ENCODE peak calls at places on chromosomes 5 and 9, in seven cellular contexts. One of them, this sample, is unnamed.

GRCh38 chr9:134294228-134295071 is 31.8 kb upstream of the RXRA start:
- DNase-seq in stimulated activated CD8-positive, alpha-beta memory T cell treated with anti-CD3 and anti-CD28 coated beads, Interleukin-15, amount 100 ng/mL, for 24 hours: no peak
- DNase-seq in AG04449: no peak
- DNase-seq in stimulated activated CD4-positive, alpha-beta T cell treated with anti-CD3 and anti-CD28 coated beads, Interleukin-4, amount 100 ng/mL, for 4 hours: no peak
- DNase-seq in testis: peak; percentile 30
- DNase-seq in hippocampal formation: no peak
- DNase-seq in left cardiac atrium: peak; percentile 65
- DNase-seq in this sample: no peak

GRCh38 chr5:24621809-24622208 is 23.0 kb downstream of the CDH10 start:
- DNase-seq in testis: no peak
- DNase-seq in AG04449: no peak
- DNase-seq in stimulated activated CD8-positive, alpha-beta memory T cell treated with anti-CD3 and anti-CD28 coated beads, Interleukin-15, amount 100 ng/mL, for 24 hours: no peak
- DNase-seq in stimulated activated CD4-positive, alpha-beta T cell treated with anti-CD3 and anti-CD28 coated beads, Interleukin-4, amount 100 ng/mL, for 4 hours: no peak
- DNase-seq in hippocampal formation: no peak
- DNase-seq in left cardiac atrium: peak; percentile 51
- DNase-seq in this sample: no peak

GRCh38 chr5:116658830-116659229 is 84.2 kb upstream of the SEMA6A start:
- DNase-seq in left cardiac atrium: no peak
- DNase-seq in AG04449: no peak
- DNase-seq in stimulated activated CD8-positive, alpha-beta memory T cell treated with anti-CD3 and anti-CD28 coated beads, Interleukin-15, amount 100 ng/mL, for 24 hours: no peak
- DNase-seq in stimulated activated CD4-positive, alpha-beta T cell treated with anti-CD3 and anti-CD28 coated beads, Interleukin-4, amount 100 ng/mL, for 4 hours: no peak
- DNase-seq in testis: no peak
- DNase-seq in hippocampal formation: no peak
- DNase-seq in this sample: no peak

GRCh38 chr9:21505425-21506179 is 23.5 kb upstream of the IFNE start:
- DNase-seq in left cardiac atrium: no peak
- DNase-seq in testis: no peak
- DNase-seq in AG04449: no peak
- DNase-seq in stimulated activated CD8-positive, alpha-beta memory T cell treated with anti-CD3 and anti-CD28 coated beads, Interleukin-15, amount 100 ng/mL, for 24 hours: no peak
- DNase-seq in hippocampal formation: no peak
- DNase-seq in stimulated activated CD4-positive, alpha-beta T cell treated with anti-CD3 and anti-CD28 coated beads, Interleukin-4, amount 100 ng/mL, for 4 hours: no peak
- DNase-seq in this sample: no peak

GRCh38 chr5:141876628-141877477 is 1.4 kb downstream of the PCDH1 start:
- DNase-seq in stimulated activated CD4-positive, alpha-beta T cell treated with anti-CD3 and anti-CD28 coated beads, Interleukin-4, amount 100 ng/mL, for 4 hours: no peak
- DNase-seq in testis: peak; percentile 15
- DNase-seq in hippocampal formation: no peak
- DNase-seq in AG04449: no peak
- DNase-seq in left cardiac atrium: no peak
- DNase-seq in stimulated activated CD8-positive, alpha-beta memory T cell treated with anti-CD3 and anti-CD28 coated beads, Interleukin-15, amount 100 ng/mL, for 24 hours: no peak
- DNase-seq in this sample: no peak

GRCh38 chr9:129206401-129206800 is 28.3 kb upstream of the IER5L start:
- DNase-seq in stimulated activated CD4-positive, alpha-beta T cell treated with anti-CD3 and anti-CD28 coated beads, Interleukin-4, amount 100 ng/mL, for 4 hours: no peak
- DNase-seq in hippocampal formation: no peak
- DNase-seq in AG04449: no peak
- DNase-seq in left cardiac atrium: no peak
- DNase-seq in stimulated activated CD8-positive, alpha-beta memory T cell treated with anti-CD3 and anti-CD28 coated beads, Interleukin-15, amount 100 ng/mL, for 24 hours: no peak
- DNase-seq in testis: no peak
- DNase-seq in this sample: no peak

GRCh38 chr5:66882592-66883227 is 286.5 kb downstream of the MAST4 start:
- DNase-seq in testis: no peak
- DNase-seq in AG04449: no peak
- DNase-seq in stimulated activated CD8-positive, alpha-beta memory T cell treated with anti-CD3 and anti-CD28 coated beads, Interleukin-15, amount 100 ng/mL, for 24 hours: no peak
- DNase-seq in hippocampal formation: no peak
- DNase-seq in stimulated activated CD4-positive, alpha-beta T cell treated with anti-CD3 and anti-CD28 coated beads, Interleukin-4, amount 100 ng/mL, for 4 hours: no peak
- DNase-seq in left cardiac atrium: no peak
- DNase-seq in this sample: no peak

GRCh38 chr5:64869419-64869818 is 100.7 kb downstream of the CWC27 start:
- DNase-seq in stimulated activated CD4-positive, alpha-beta T cell treated with anti-CD3 and anti-CD28 coated beads, Interleukin-4, amount 100 ng/mL, for 4 hours: no peak
- DNase-seq in left cardiac atrium: no peak
- DNase-seq in AG04449: peak; percentile 29
- DNase-seq in stimulated activated CD8-positive, alpha-beta memory T cell treated with anti-CD3 and anti-CD28 coated beads, Interleukin-15, amount 100 ng/mL, for 24 hours: no peak
- DNase-seq in testis: no peak
- DNase-seq in hippocampal formation: no peak
- DNase-seq in this sample: no peak

GRCh38 chr5:134438641-134439621 is 27.2 kb upstream of the CDKN2AIPNL start:
- DNase-seq in hippocampal formation: no peak
- DNase-seq in stimulated activated CD4-positive, alpha-beta T cell treated with anti-CD3 and anti-CD28 coated beads, Interleukin-4, amount 100 ng/mL, for 4 hours: no peak
- DNase-seq in stimulated activated CD8-positive, alpha-beta memory T cell treated with anti-CD3 and anti-CD28 coated beads, Interleukin-15, amount 100 ng/mL, for 24 hours: no peak
- DNase-seq in left cardiac atrium: peak; percentile 84
- DNase-seq in AG04449: peak; percentile 94
- DNase-seq in testis: peak; percentile 69
- DNase-seq in this sample: no peak

GRCh38 chr5:10555134-10555733 is 8.6 kb upstream of the ANKRD33B start:
- DNase-seq in stimulated activated CD8-positive, alpha-beta memory T cell treated with anti-CD3 and anti-CD28 coated beads, Interleukin-15, amount 100 ng/mL, for 24 hours: no peak
- DNase-seq in testis: no peak
- DNase-seq in left cardiac atrium: no peak
- DNase-seq in hippocampal formation: no peak
- DNase-seq in stimulated activated CD4-positive, alpha-beta T cell treated with anti-CD3 and anti-CD28 coated beads, Interleukin-4, amount 100 ng/mL, for 4 hours: no peak
- DNase-seq in AG04449: no peak
- DNase-seq in this sample: no peak

GRCh38 chr5:173229381-173229959 is 5.5 kb downstream of the NKX2-5 start:
- DNase-seq in stimulated activated CD4-positive, alpha-beta T cell treated with anti-CD3 and anti-CD28 coated beads, Interleukin-4, amount 100 ng/mL, for 4 hours: no peak
- DNase-seq in AG04449: no peak
- DNase-seq in left cardiac atrium: no peak
- DNase-seq in stimulated activated CD8-positive, alpha-beta memory T cell treated with anti-CD3 and anti-CD28 coated beads, Interleukin-15, amount 100 ng/mL, for 24 hours: no peak
- DNase-seq in testis: peak; percentile 16
- DNase-seq in hippocampal formation: no peak
- DNase-seq in this sample: no peak

GRCh38 chr5:157189223-157189622 is 8.6 kb downstream of the ITK start:
- DNase-seq in stimulated activated CD4-positive, alpha-beta T cell treated with anti-CD3 and anti-CD28 coated beads, Interleukin-4, amount 100 ng/mL, for 4 hours: no peak
- DNase-seq in left cardiac atrium: no peak
- DNase-seq in stimulated activated CD8-positive, alpha-beta memory T cell treated with anti-CD3 and anti-CD28 coated beads, Interleukin-15, amount 100 ng/mL, for 24 hours: no peak
- DNase-seq in AG04449: no peak
- DNase-seq in hippocampal formation: no peak
- DNase-seq in testis: no peak
- DNase-seq in this sample: no peak

GRCh38 chr9:2613730-2614271 is 7.8 kb upstream of the VLDLR start:
- DNase-seq in stimulated activated CD4-positive, alpha-beta T cell treated with anti-CD3 and anti-CD28 coated beads, Interleukin-4, amount 100 ng/mL, for 4 hours: no peak
- DNase-seq in stimulated activated CD8-positive, alpha-beta memory T cell treated with anti-CD3 and anti-CD28 coated beads, Interleukin-15, amount 100 ng/mL, for 24 hours: no peak
- DNase-seq in AG04449: no peak
- DNase-seq in left cardiac atrium: no peak
- DNase-seq in testis: no peak
- DNase-seq in hippocampal formation: no peak
- DNase-seq in this sample: no peak

GRCh38 chr5:167623354-167623753 is 668.1 kb upstream of the WWC1 start:
- DNase-seq in stimulated activated CD8-positive, alpha-beta memory T cell treated with anti-CD3 and anti-CD28 coated beads, Interleukin-15, amount 100 ng/mL, for 24 hours: no peak
- DNase-seq in stimulated activated CD4-positive, alpha-beta T cell treated with anti-CD3 and anti-CD28 coated beads, Interleukin-4, amount 100 ng/mL, for 4 hours: no peak
- DNase-seq in hippocampal formation: no peak
- DNase-seq in testis: no peak
- DNase-seq in AG04449: no peak
- DNase-seq in left cardiac atrium: no peak
- DNase-seq in this sample: no peak

GRCh38 chr5:172149073-172149472 is 39.0 kb downstream of the STK10 start:
- DNase-seq in left cardiac atrium: no peak
- DNase-seq in AG04449: peak; percentile 47
- DNase-seq in testis: no peak
- DNase-seq in stimulated activated CD8-positive, alpha-beta memory T cell treated with anti-CD3 and anti-CD28 coated beads, Interleukin-15, amount 100 ng/mL, for 24 hours: no peak
- DNase-seq in stimulated activated CD4-positive, alpha-beta T cell treated with anti-CD3 and anti-CD28 coated beads, Interleukin-4, amount 100 ng/mL, for 4 hours: no peak
- DNase-seq in hippocampal formation: no peak
- DNase-seq in this sample: no peak

GRCh38 chr9:96317335-96317980 is 15.5 kb upstream of the HSD17B3 start:
- DNase-seq in testis: peak; percentile 80
- DNase-seq in stimulated activated CD4-positive, alpha-beta T cell treated with anti-CD3 and anti-CD28 coated beads, Interleukin-4, amount 100 ng/mL, for 4 hours: peak; percentile 18
- DNase-seq in stimulated activated CD8-positive, alpha-beta memory T cell treated with anti-CD3 and anti-CD28 coated beads, Interleukin-15, amount 100 ng/mL, for 24 hours: peak; percentile 31
- DNase-seq in hippocampal formation: peak; percentile 48
- DNase-seq in left cardiac atrium: peak; percentile 27
- DNase-seq in AG04449: peak; percentile 19
- DNase-seq in this sample: peak; percentile 25

GRCh38 chr5:181064987-181065386 is 24.9 kb downstream of the BTNL9 start:
- DNase-seq in stimulated activated CD4-positive, alpha-beta T cell treated with anti-CD3 and anti-CD28 coated beads, Interleukin-4, amount 100 ng/mL, for 4 hours: no peak
- DNase-seq in stimulated activated CD8-positive, alpha-beta memory T cell treated with anti-CD3 and anti-CD28 coated beads, Interleukin-15, amount 100 ng/mL, for 24 hours: no peak
- DNase-seq in left cardiac atrium: no peak
- DNase-seq in testis: no peak
- DNase-seq in hippocampal formation: no peak
- DNase-seq in AG04449: no peak
- DNase-seq in this sample: no peak

GRCh38 chr5:54774281-54775171 is 210.9 kb downstream of the ESM1 start:
- DNase-seq in hippocampal formation: no peak
- DNase-seq in stimulated activated CD4-positive, alpha-beta T cell treated with anti-CD3 and anti-CD28 coated beads, Interleukin-4, amount 100 ng/mL, for 4 hours: no peak
- DNase-seq in stimulated activated CD8-positive, alpha-beta memory T cell treated with anti-CD3 and anti-CD28 coated beads, Interleukin-15, amount 100 ng/mL, for 24 hours: no peak
- DNase-seq in testis: peak; percentile 25
- DNase-seq in AG04449: no peak
- DNase-seq in left cardiac atrium: peak; percentile 88
- DNase-seq in this sample: no peak

GRCh38 chr5:9174446-9174845 is 371.4 kb downstream of the SEMA5A start:
- DNase-seq in hippocampal formation: no peak
- DNase-seq in left cardiac atrium: no peak
- DNase-seq in testis: no peak
- DNase-seq in AG04449: no peak
- DNase-seq in stimulated activated CD8-positive, alpha-beta memory T cell treated with anti-CD3 and anti-CD28 coated beads, Interleukin-15, amount 100 ng/mL, for 24 hours: no peak
- DNase-seq in stimulated activated CD4-positive, alpha-beta T cell treated with anti-CD3 and anti-CD28 coated beads, Interleukin-4, amount 100 ng/mL, for 4 hours: no peak
- DNase-seq in this sample: no peak

GRCh38 chr9:692636-693459 is 148.6 kb upstream of the DMRT1 start:
- DNase-seq in stimulated activated CD4-positive, alpha-beta T cell treated with anti-CD3 and anti-CD28 coated beads, Interleukin-4, amount 100 ng/mL, for 4 hours: no peak
- DNase-seq in AG04449: no peak
- DNase-seq in testis: no peak
- DNase-seq in hippocampal formation: peak; percentile 47
- DNase-seq in stimulated activated CD8-positive, alpha-beta memory T cell treated with anti-CD3 and anti-CD28 coated beads, Interleukin-15, amount 100 ng/mL, for 24 hours: no peak
- DNase-seq in left cardiac atrium: no peak
- DNase-seq in this sample: no peak

GRCh38 chr9:7177383-7177782 is 419.6 kb downstream of the KDM4C start:
- DNase-seq in testis: no peak
- DNase-seq in hippocampal formation: no peak
- DNase-seq in stimulated activated CD4-positive, alpha-beta T cell treated with anti-CD3 and anti-CD28 coated beads, Interleukin-4, amount 100 ng/mL, for 4 hours: no peak
- DNase-seq in AG04449: no peak
- DNase-seq in left cardiac atrium: no peak
- DNase-seq in stimulated activated CD8-positive, alpha-beta memory T cell treated with anti-CD3 and anti-CD28 coated beads, Interleukin-15, amount 100 ng/mL, for 24 hours: no peak
- DNase-seq in this sample: no peak

GRCh38 chr5:5340206-5340729 is 82.2 kb upstream of the ICE1 start:
- DNase-seq in AG04449: peak; percentile 93
- DNase-seq in stimulated activated CD4-positive, alpha-beta T cell treated with anti-CD3 and anti-CD28 coated beads, Interleukin-4, amount 100 ng/mL, for 4 hours: no peak
- DNase-seq in stimulated activated CD8-positive, alpha-beta memory T cell treated with anti-CD3 and anti-CD28 coated beads, Interleukin-15, amount 100 ng/mL, for 24 hours: no peak
- DNase-seq in left cardiac atrium: peak; percentile 68
- DNase-seq in hippocampal formation: no peak
- DNase-seq in testis: peak; percentile 52
- DNase-seq in this sample: no peak

GRCh38 chr5:103624748-103625147 is 62.2 kb upstream of the NUDT12 start:
- DNase-seq in testis: no peak
- DNase-seq in left cardiac atrium: peak; percentile 21
- DNase-seq in stimulated activated CD4-positive, alpha-beta T cell treated with anti-CD3 and anti-CD28 coated beads, Interleukin-4, amount 100 ng/mL, for 4 hours: no peak
- DNase-seq in hippocampal formation: no peak
- DNase-seq in AG04449: no peak
- DNase-seq in stimulated activated CD8-positive, alpha-beta memory T cell treated with anti-CD3 and anti-CD28 coated beads, Interleukin-15, amount 100 ng/mL, for 24 hours: no peak
- DNase-seq in this sample: no peak

GRCh38 chr9:102985162-102985900 is 9.8 kb upstream of the CYLC2 start:
- DNase-seq in testis: no peak
- DNase-seq in left cardiac atrium: no peak
- DNase-seq in stimulated activated CD8-positive, alpha-beta memory T cell treated with anti-CD3 and anti-CD28 coated beads, Interleukin-15, amount 100 ng/mL, for 24 hours: no peak
- DNase-seq in stimulated activated CD4-positive, alpha-beta T cell treated with anti-CD3 and anti-CD28 coated beads, Interleukin-4, amount 100 ng/mL, for 4 hours: no peak
- DNase-seq in hippocampal formation: no peak
- DNase-seq in AG04449: no peak
- DNase-seq in this sample: no peak

GRCh38 chr9:23586906-23587305 is 239.1 kb downstream of the ELAVL2 start:
- DNase-seq in left cardiac atrium: no peak
- DNase-seq in stimulated activated CD8-positive, alpha-beta memory T cell treated with anti-CD3 and anti-CD28 coated beads, Interleukin-15, amount 100 ng/mL, for 24 hours: no peak
- DNase-seq in stimulated activated CD4-positive, alpha-beta T cell treated with anti-CD3 and anti-CD28 coated beads, Interleukin-4, amount 100 ng/mL, for 4 hours: no peak
- DNase-seq in testis: no peak
- DNase-seq in hippocampal formation: no peak
- DNase-seq in AG04449: no peak
- DNase-seq in this sample: no peak

GRCh38 chr5:166505546-166505945 is 1785.9 kb upstream of the WWC1 start:
- DNase-seq in AG04449: no peak
- DNase-seq in stimulated activated CD8-positive, alpha-beta memory T cell treated with anti-CD3 and anti-CD28 coated beads, Interleukin-15, amount 100 ng/mL, for 24 hours: no peak
- DNase-seq in testis: peak; percentile 70
- DNase-seq in left cardiac atrium: no peak
- DNase-seq in stimulated activated CD4-positive, alpha-beta T cell treated with anti-CD3 and anti-CD28 coated beads, Interleukin-4, amount 100 ng/mL, for 4 hours: no peak
- DNase-seq in hippocampal formation: no peak
- DNase-seq in this sample: no peak

GRCh38 chr9:15293727-15294405 is 13.2 kb downstream of the TTC39B start:
- DNase-seq in stimulated activated CD4-positive, alpha-beta T cell treated with anti-CD3 and anti-CD28 coated beads, Interleukin-4, amount 100 ng/mL, for 4 hours: no peak
- DNase-seq in hippocampal formation: no peak
- DNase-seq in left cardiac atrium: no peak
- DNase-seq in AG04449: no peak
- DNase-seq in stimulated activated CD8-positive, alpha-beta memory T cell treated with anti-CD3 and anti-CD28 coated beads, Interleukin-15, amount 100 ng/mL, for 24 hours: no peak
- DNase-seq in testis: no peak
- DNase-seq in this sample: no peak

GRCh38 chr9:120914953-120915352 is 11.6 kb downstream of the TRAF1 start:
- DNase-seq in testis: no peak
- DNase-seq in left cardiac atrium: no peak
- DNase-seq in AG04449: no peak
- DNase-seq in hippocampal formation: no peak
- DNase-seq in stimulated activated CD8-positive, alpha-beta memory T cell treated with anti-CD3 and anti-CD28 coated beads, Interleukin-15, amount 100 ng/mL, for 24 hours: no peak
- DNase-seq in stimulated activated CD4-positive, alpha-beta T cell treated with anti-CD3 and anti-CD28 coated beads, Interleukin-4, amount 100 ng/mL, for 4 hours: no peak
- DNase-seq in this sample: no peak

GRCh38 chr5:132808866-132809265 is 4.2 kb upstream of the SOWAHA start:
- DNase-seq in stimulated activated CD4-positive, alpha-beta T cell treated with anti-CD3 and anti-CD28 coated beads, Interleukin-4, amount 100 ng/mL, for 4 hours: no peak
- DNase-seq in stimulated activated CD8-positive, alpha-beta memory T cell treated with anti-CD3 and anti-CD28 coated beads, Interleukin-15, amount 100 ng/mL, for 24 hours: no peak
- DNase-seq in hippocampal formation: no peak
- DNase-seq in left cardiac atrium: no peak
- DNase-seq in testis: peak; percentile 5
- DNase-seq in AG04449: no peak
- DNase-seq in this sample: no peak

GRCh38 chr5:142342128-142342981 is 17.5 kb upstream of the SPRY4 start:
- DNase-seq in stimulated activated CD8-positive, alpha-beta memory T cell treated with anti-CD3 and anti-CD28 coated beads, Interleukin-15, amount 100 ng/mL, for 24 hours: no peak
- DNase-seq in testis: no peak
- DNase-seq in left cardiac atrium: no peak
- DNase-seq in stimulated activated CD4-positive, alpha-beta T cell treated with anti-CD3 and anti-CD28 coated beads, Interleukin-4, amount 100 ng/mL, for 4 hours: no peak
- DNase-seq in AG04449: no peak
- DNase-seq in hippocampal formation: no peak
- DNase-seq in this sample: no peak

GRCh38 chr9:129676970-129677369 is 11.5 kb downstream of the PRRX2 start:
- DNase-seq in left cardiac atrium: no peak
- DNase-seq in testis: no peak
- DNase-seq in stimulated activated CD8-positive, alpha-beta memory T cell treated with anti-CD3 and anti-CD28 coated beads, Interleukin-15, amount 100 ng/mL, for 24 hours: no peak
- DNase-seq in AG04449: no peak
- DNase-seq in stimulated activated CD4-positive, alpha-beta T cell treated with anti-CD3 and anti-CD28 coated beads, Interleukin-4, amount 100 ng/mL, for 4 hours: no peak
- DNase-seq in hippocampal formation: no peak
- DNase-seq in this sample: no peak

GRCh38 chr9:128027166-128027539 is 40.0 kb downstream of the NAIF1 start:
- DNase-seq in left cardiac atrium: no peak
- DNase-seq in AG04449: no peak
- DNase-seq in stimulated activated CD4-positive, alpha-beta T cell treated with anti-CD3 and anti-CD28 coated beads, Interleukin-4, amount 100 ng/mL, for 4 hours: no peak
- DNase-seq in testis: no peak
- DNase-seq in hippocampal formation: no peak
- DNase-seq in stimulated activated CD8-positive, alpha-beta memory T cell treated with anti-CD3 and anti-CD28 coated beads, Interleukin-15, amount 100 ng/mL, for 24 hours: no peak
- DNase-seq in this sample: no peak

GRCh38 chr9:133383438-133383837 is 7.3 kb downstream of the STKLD1 start:
- DNase-seq in stimulated activated CD8-positive, alpha-beta memory T cell treated with anti-CD3 and anti-CD28 coated beads, Interleukin-15, amount 100 ng/mL, for 24 hours: no peak
- DNase-seq in AG04449: no peak
- DNase-seq in left cardiac atrium: no peak
- DNase-seq in testis: no peak
- DNase-seq in hippocampal formation: no peak
- DNase-seq in stimulated activated CD4-positive, alpha-beta T cell treated with anti-CD3 and anti-CD28 coated beads, Interleukin-4, amount 100 ng/mL, for 4 hours: no peak
- DNase-seq in this sample: no peak

GRCh38 chr9:87497604-87498045 is at the start of gene DAPK1:
- DNase-seq in left cardiac atrium: peak; percentile 67
- DNase-seq in hippocampal formation: peak; percentile 31
- DNase-seq in AG04449: no peak
- DNase-seq in stimulated activated CD4-positive, alpha-beta T cell treated with anti-CD3 and anti-CD28 coated beads, Interleukin-4, amount 100 ng/mL, for 4 hours: peak; percentile 4
- DNase-seq in testis: peak; percentile 79
- DNase-seq in stimulated activated CD8-positive, alpha-beta memory T cell treated with anti-CD3 and anti-CD28 coated beads, Interleukin-15, amount 100 ng/mL, for 24 hours: no peak
- DNase-seq in this sample: no peak

GRCh38 chr5:83157120-83157519 is 79.8 kb downstream of the XRCC4 start:
- DNase-seq in stimulated activated CD4-positive, alpha-beta T cell treated with anti-CD3 and anti-CD28 coated beads, Interleukin-4, amount 100 ng/mL, for 4 hours: no peak
- DNase-seq in testis: no peak
- DNase-seq in hippocampal formation: no peak
- DNase-seq in stimulated activated CD8-positive, alpha-beta memory T cell treated with anti-CD3 and anti-CD28 coated beads, Interleukin-15, amount 100 ng/mL, for 24 hours: no peak
- DNase-seq in AG04449: no peak
- DNase-seq in left cardiac atrium: no peak
- DNase-seq in this sample: no peak

GRCh38 chr5:6365142-6365976 is 13.0 kb downstream of the MED10 start:
- DNase-seq in stimulated activated CD4-positive, alpha-beta T cell treated with anti-CD3 and anti-CD28 coated beads, Interleukin-4, amount 100 ng/mL, for 4 hours: no peak
- DNase-seq in left cardiac atrium: no peak
- DNase-seq in stimulated activated CD8-positive, alpha-beta memory T cell treated with anti-CD3 and anti-CD28 coated beads, Interleukin-15, amount 100 ng/mL, for 24 hours: no peak
- DNase-seq in AG04449: no peak
- DNase-seq in hippocampal formation: no peak
- DNase-seq in testis: peak; percentile 8
- DNase-seq in this sample: no peak

This sample was measured in activated B cell treated with CpG ODN at 0.5 μM for 24 hours.